ENCODE peak calls at places on chromosomes 1 and 21, in eight cellular contexts. Q, V, J, F, P, I, A and D are unnamed samples.

GRCh38 chr1:88685239-88685604 is 1.1 kb downstream of the PKN2 start:
- DNase-seq in I (no peak), Q (no peak), J (no peak), V (no peak), A (no peak), P (no peak), F (no peak), D (no peak)

GRCh38 chr21:38806153-38806941 is 618 bp downstream of the ETS2 start:
- DNase-seq in I (no peak), A (no peak), P (peak; percentile 62), V (no peak), Q (peak; percentile 24), J (no peak), F (no peak), D (peak; percentile 38)

GRCh38 chr1:154384650-154385557 is 20.2 kb upstream of the IL6R start:
- DNase-seq in Q (no peak), P (no peak), V (no peak), I (no peak), A (no peak), J (no peak), F (no peak), D (no peak)

GRCh38 chr1:40699787-40700186 is 8.3 kb downstream of the NFYC start:
- DNase-seq in Q (no peak), V (no peak), P (peak; percentile 47), I (no peak), F (no peak), J (no peak), A (no peak), D (peak; percentile 58)

GRCh38 chr21:38751379-38752050 is 54.2 kb upstream of the ETS2 start:
- DNase-seq in J (no peak), F (no peak), V (no peak), I (peak; percentile 46), P (no peak), Q (no peak), A (no peak), D (no peak)

GRCh38 chr1:35929730-35930592 is 944 bp upstream of the AGO3 start:
- DNase-seq in Q (peak; percentile 63), J (peak; percentile 23), A (no peak), I (peak; percentile 49), F (peak; percentile 34), P (peak; percentile 40), V (no peak), D (peak; percentile 25)

GRCh38 chr1:204989266-204990058 is 53.5 kb upstream of the CNTN2 start:
- DNase-seq in A (peak; percentile 32), P (peak; percentile 90), I (peak; percentile 62), F (peak; percentile 48), Q (peak; percentile 64), J (peak; percentile 95), V (peak; percentile 74), D (peak; percentile 87)

GRCh38 chr1:181551249-181551648 is 67.9 kb downstream of the CACNA1E start:
- DNase-seq in J (no peak), P (no peak), A (no peak), F (no peak), Q (no peak), I (peak; percentile 41), V (no peak), D (no peak)

GRCh38 chr1:25731626-25732370 is 68.2 kb upstream of the SELENON start:
- DNase-seq in V (peak; percentile 75), Q (no peak), P (no peak), J (no peak), I (no peak), F (no peak), A (no peak), D (no peak)

GRCh38 chr1:36446261-36446660 is 4.0 kb downstream of the OSCP1 start:
- DNase-seq in P (peak; percentile 33), J (peak; percentile 71), I (no peak), A (no peak), F (no peak), Q (no peak), V (no peak), D (peak; percentile 30)

GRCh38 chr1:35558374-35559316 is 1.0 kb downstream of the NCDN start:
- DNase-seq in I (no peak), J (no peak), F (no peak), Q (no peak), V (no peak), A (no peak), P (peak; percentile 27), D (no peak)

GRCh38 chr1:3320246-3321152 is 134.0 kb upstream of the ARHGEF16 start:
- DNase-seq in A (no peak), I (no peak), Q (peak; percentile 45), V (no peak), P (no peak), F (peak; percentile 80), J (peak; percentile 93), D (no peak)

GRCh38 chr1:43414634-43415223 is 25.0 kb downstream of the SZT2 start:
- DNase-seq in Q (peak; percentile 24), V (peak; percentile 3), J (peak; percentile 67), F (peak; percentile 33), P (no peak), I (peak; percentile 59), A (no peak), D (peak; percentile 40)

GRCh38 chr1:116847688-116848531 is 61.8 kb upstream of the PTGFRN start:
- DNase-seq in Q (peak; percentile 62), F (no peak), V (no peak), A (no peak), P (peak; percentile 61), J (no peak), I (no peak), D (peak; percentile 34)

GRCh38 chr1:8214501-8215173 is 103.3 kb upstream of the SLC45A1 start:
- DNase-seq in Q (no peak), F (no peak), I (no peak), P (no peak), A (no peak), J (no peak), V (no peak), D (no peak)

GRCh38 chr1:202018476-202019234 is 8.3 kb downstream of the ELF3 start:
- DNase-seq in I (peak; percentile 82), Q (no peak), V (no peak), P (no peak), A (no peak), J (peak; percentile 78), F (peak; percentile 66), D (no peak)

GRCh38 chr1:10407201-10407600 is 8.3 kb downstream of the PGD start:
- DNase-seq in V (no peak), I (no peak), P (no peak), J (no peak), F (no peak), A (no peak), Q (no peak), D (no peak)

GRCh38 chr1:226806988-226807387 is 63.4 kb upstream of the PSEN2 start:
- DNase-seq in V (no peak), A (no peak), P (no peak), J (no peak), I (no peak), Q (no peak), F (no peak), D (no peak)